ENCODE peak calls at places on chromosomes 12 and 14, in seven cellular contexts. V is cardiac fibroblast, K is upper lobe of right lung, Y is PC-3, A is tibial artery, H is nephron progenitor cell, J is fibroblast of the aortic adventitia. N is an unnamed sample.

GRCh38 chr14:54325766-54326165 is 71.0 kb upstream of the CDKN3 start:
- DNase-seq in V (no peak), K (no peak), Y (no peak), A (no peak), H (no peak), J (no peak), N (no peak)

GRCh38 chr12:12713932-12714275 is 3.3 kb upstream of the CDKN1B start:
- DNase-seq in V (no peak), K (no peak), Y (no peak), A (no peak), H (no peak), J (no peak), N (no peak)

GRCh38 chr14:76924363-76925151 is 98.3 kb downstream of the LRRC74A start:
- DNase-seq in V (peak), K (no peak), Y (no peak), A (no peak), H (peak), J (no peak), N (no peak)

GRCh38 chr14:95614335-95614734 is 71.9 kb upstream of the TCL1B start:
- DNase-seq in V (no peak), K (no peak), Y (no peak), A (no peak), H (no peak), J (peak), N (no peak)

GRCh38 chr14:61720302-61720677 is 25.0 kb downstream of the HIF1A start:
- DNase-seq in V (peak), K (no peak), Y (peak), A (no peak), H (no peak), J (no peak), N (no peak)

GRCh38 chr12:122545855-122546254 is 18.8 kb downstream of the KNTC1 start:
- DNase-seq in V (no peak), K (no peak), Y (no peak), A (no peak), H (no peak), J (no peak), N (no peak)

GRCh38 chr12:124613151-124613585 is 45.8 kb upstream of the NCOR2 start:
- DNase-seq in V (peak), K (no peak), Y (peak), A (no peak), H (no peak), J (peak), N (no peak)

GRCh38 chr14:67618617-67619063 is 1.1 kb upstream of the ARG2 start:
- DNase-seq in V (peak), K (no peak), Y (peak), A (no peak), H (peak), J (peak), N (no peak)

GRCh38 chr14:91884664-91885063 is 17.3 kb upstream of the TC2N start:
- DNase-seq in V (no peak), K (no peak), Y (no peak), A (no peak), H (no peak), J (peak), N (no peak)

GRCh38 chr12:92511776-92512175 is 191.0 kb upstream of the PLEKHG7 start:
- DNase-seq in V (no peak), K (no peak), Y (no peak), A (no peak), H (no peak), J (no peak), N (no peak)

GRCh38 chr14:85420278-85420677 is 109.7 kb upstream of the FLRT2 start:
- DNase-seq in V (no peak), K (no peak), Y (no peak), A (no peak), H (no peak), J (no peak), N (no peak)

GRCh38 chr12:47236109-47236714 is 156.5 kb upstream of the AMIGO2 start:
- DNase-seq in V (peak), K (no peak), Y (peak), A (no peak), H (no peak), J (peak), N (no peak)

GRCh38 chr14:62162998-62163589 is 400.9 kb downstream of the SNAPC1 start:
- DNase-seq in V (peak), K (no peak), Y (peak), A (no peak), H (peak), J (peak), N (no peak)

GRCh38 chr12:95796225-95796981 is 5.8 kb upstream of the NTN4 start:
- DNase-seq in V (no peak), K (no peak), Y (peak), A (no peak), H (no peak), J (no peak), N (peak)

GRCh38 chr12:81866081-81866480 is 106.9 kb upstream of the PPFIA2 start:
- DNase-seq in V (no peak), K (no peak), Y (no peak), A (no peak), H (no peak), J (no peak), N (no peak)

GRCh38 chr14:61566537-61567225 is 128.6 kb upstream of the HIF1A start:
- DNase-seq in V (peak), K (no peak), Y (peak), A (no peak), H (no peak), J (peak), N (no peak)

GRCh38 chr12:39613525-39613924 is 6.1 kb downstream of the ABCD2 start:
- DNase-seq in V (no peak), K (no peak), Y (no peak), A (no peak), H (no peak), J (no peak), N (no peak)

GRCh38 chr12:31959701-31960391 is 631 bp downstream of the RESF1 start:
- DNase-seq in V (peak), K (no peak), Y (peak), A (peak), H (peak), J (peak), N (peak)
- TF ChIP-seq CTCF in V (peak), K (no peak), Y (no peak), A (no peak), H (no peak), J (peak), N (no peak)

DNA sequence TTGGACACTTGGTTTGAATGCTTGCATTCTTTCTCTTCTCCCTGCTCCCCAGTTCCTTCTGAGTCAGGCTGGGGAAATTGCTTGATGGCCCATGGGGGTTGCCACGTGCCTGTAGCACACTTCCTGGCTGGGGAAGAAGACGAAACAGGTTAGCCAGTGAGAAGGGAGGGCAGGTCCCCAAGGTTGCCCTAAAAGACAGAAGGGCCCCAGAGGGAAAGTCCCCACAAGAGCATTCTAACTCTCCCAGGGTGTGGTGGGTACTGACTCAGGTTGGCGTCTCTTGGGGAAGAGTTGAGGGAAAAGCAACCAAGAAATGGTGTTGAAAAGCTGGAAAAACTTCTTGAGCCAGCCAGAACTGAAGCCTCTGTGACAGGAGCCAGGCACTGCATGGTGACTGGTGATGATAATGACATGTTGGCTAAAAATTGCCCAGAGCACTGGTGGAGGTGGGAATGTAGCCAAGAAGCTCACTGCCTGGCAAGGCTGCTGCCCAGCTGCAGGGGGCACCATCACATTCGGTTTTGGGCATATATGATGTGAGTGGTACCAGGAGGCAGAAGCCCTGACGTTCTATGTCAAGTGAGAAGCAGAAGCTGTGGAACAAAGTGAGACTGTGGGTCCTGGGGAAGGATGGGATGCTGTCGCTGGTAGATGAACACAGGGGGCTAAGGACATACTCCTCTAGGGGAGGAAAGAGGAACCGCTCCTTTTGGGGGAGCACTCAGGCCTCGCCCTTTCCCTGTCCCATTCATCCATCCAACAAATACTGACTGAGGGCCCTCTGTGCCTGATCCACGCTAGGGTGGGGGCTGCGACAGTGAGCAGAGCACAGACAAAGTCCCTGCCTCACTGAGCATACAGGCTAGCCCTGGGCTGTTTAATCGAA is 8.1 kb upstream of the RABGGTA start:
- DNase-seq in V (peak), K (no peak), Y (peak), A (no peak), H (no peak), J (no peak), N (no peak)
- TF ChIP-seq CTCF in V (peak), K (peak), Y (peak), A (no peak), H (no peak), J (no peak), N (peak)

GRCh38 chr12:108635201-108635996 is 1.7 kb upstream of the SELPLG start:
- DNase-seq in V (no peak), K (no peak), Y (no peak), A (no peak), H (no peak), J (no peak), N (no peak)

GRCh38 chr12:108633081-108633533 is 587 bp downstream of the SELPLG start:
- DNase-seq in V (no peak), K (no peak), Y (no peak), A (no peak), H (no peak), J (no peak), N (no peak)

GRCh38 chr12:108635997-108636808 is 2.5 kb upstream of the SELPLG start:
- DNase-seq in V (no peak), K (no peak), Y (no peak), A (no peak), H (no peak), J (no peak), N (no peak)

GRCh38 chr12:108634225-108634795 is 616 bp upstream of the SELPLG start:
- DNase-seq in V (no peak), K (no peak), Y (peak), A (no peak), H (no peak), J (no peak), N (peak)

DNA sequence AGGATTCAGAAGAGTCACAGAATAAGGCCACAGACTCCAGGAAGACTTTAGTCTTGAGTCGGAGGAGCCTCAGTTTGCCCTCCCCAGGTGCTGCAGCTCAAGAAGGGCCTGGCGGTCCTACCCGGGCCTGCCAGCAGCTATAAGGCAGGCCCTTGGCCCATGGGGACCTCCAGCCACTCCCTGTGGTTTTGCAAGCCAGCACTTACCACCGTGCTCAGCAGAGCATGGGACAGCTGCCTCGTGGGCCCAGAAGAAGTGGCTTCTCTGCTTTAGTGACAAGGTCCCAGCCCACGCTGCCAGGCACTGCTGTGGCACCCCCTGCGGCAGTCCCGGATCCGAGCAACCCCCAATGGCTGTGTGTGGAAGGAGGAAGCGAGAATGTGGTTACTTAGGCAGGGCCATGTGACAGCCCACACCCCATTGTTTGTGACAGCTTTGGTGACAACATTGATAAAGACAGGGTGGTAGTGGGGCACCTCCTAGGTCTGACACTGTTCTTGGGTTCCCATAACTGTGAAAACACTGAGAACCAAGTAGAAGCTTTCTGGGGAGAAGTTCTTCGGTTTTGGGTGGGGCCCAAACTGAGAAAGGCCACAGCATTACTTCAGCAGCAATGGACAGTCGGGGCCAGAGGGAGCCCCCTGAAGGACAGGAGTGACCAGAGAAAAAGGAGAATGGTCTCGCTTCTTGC is at the start of gene SELPLG:
- DNase-seq in V (no peak), K (peak), Y (no peak), A (peak), H (no peak), J (no peak), N (peak)
- TF ChIP-seq CTCF in V (no peak), K (no peak), Y (no peak), A (no peak), H (no peak), J (no peak), N (no peak)

GRCh38 chr14:88559852-88560251 is 3.0 kb upstream of the ZC3H14 start:
- DNase-seq in V (peak), K (no peak), Y (peak), A (no peak), H (no peak), J (peak), N (no peak)
- TF ChIP-seq CTCF in V (peak), K (peak), Y (peak), A (peak), H (no peak), J (peak), N (peak)

DNA sequence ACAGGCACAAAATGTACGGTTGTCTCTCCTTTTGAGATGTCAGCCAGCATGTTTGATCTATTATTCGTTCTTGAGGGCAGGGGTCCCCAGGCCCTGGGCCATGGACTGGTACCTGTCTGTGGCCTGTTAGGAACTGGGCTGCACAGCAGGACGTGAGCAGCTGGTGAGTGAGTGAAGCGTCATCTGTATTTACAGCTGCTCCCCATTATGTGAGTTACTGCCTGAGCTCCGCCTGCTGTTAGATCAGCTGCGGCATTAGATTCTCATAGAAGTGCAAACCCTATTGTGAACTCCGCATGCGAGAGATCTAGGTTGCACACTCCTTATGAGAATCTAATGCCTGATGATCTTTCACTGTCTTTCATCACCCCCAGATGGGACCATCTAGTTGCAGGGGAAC is 41.4 kb upstream of the SCN8A start:
- DNase-seq in V (no peak), K (no peak), Y (no peak), A (no peak), H (no peak), J (no peak), N (no peak)
- TF ChIP-seq CTCF in V (no peak), K (no peak), Y (no peak), A (no peak), H (no peak), J (no peak), N (no peak)

DNA sequence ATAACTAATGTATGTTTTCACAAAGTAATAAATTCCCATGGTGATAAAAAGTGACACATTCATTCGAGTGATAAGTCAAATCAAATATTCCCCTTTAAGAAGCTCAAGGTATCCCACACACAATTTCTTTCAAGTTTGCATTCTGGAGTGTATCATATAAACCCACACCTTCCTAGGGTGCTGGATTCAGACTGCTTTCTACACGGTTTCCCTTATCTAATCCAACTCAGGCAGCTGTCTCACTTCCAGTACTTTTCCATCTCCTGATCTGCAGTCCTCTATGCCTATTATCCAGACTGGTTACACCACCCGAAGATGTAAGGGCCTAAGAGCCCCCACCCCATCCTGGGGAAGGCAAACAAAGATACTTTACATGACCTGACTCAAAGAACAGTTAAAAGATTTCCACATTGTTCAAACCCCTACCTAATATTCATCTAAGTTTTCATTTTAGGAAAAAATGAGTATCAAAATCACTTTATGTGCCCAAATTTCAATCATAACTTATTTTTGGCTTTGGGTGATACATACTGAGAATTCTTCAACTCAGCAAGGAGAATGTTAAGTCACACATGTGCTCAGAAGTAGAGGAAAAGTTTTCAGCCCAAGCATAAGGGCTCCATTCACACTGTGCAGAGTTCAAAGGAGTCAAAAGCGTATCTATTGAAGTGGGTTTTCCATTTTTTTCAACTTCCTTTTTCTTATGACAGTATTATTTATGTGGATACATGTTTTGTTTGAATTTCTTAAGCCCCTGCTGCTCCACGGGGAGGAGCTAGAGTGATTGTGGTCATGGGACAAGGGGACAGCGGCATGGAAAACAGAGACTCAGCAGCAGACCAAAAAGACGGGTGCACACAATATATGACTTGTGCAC is 41.8 kb downstream of the CORO1C start:
- DNase-seq in V (peak), K (no peak), Y (no peak), A (peak), H (no peak), J (peak), N (peak)
- TF ChIP-seq CTCF in V (no peak), K (peak), Y (no peak), A (no peak), H (no peak), J (no peak), N (peak)

GRCh38 chr12:62581288-62582064 is 114.8 kb downstream of the MON2 start:
- DNase-seq in V (peak), K (no peak), Y (peak), A (no peak), H (no peak), J (peak), N (no peak)
- TF ChIP-seq CTCF in V (peak), K (peak), Y (peak), A (peak), H (peak), J (peak), N (peak)

N was measured in lower lobe of right lung.